ENCODE peak calls at places on chromosomes 6 and 20, in nine cellular contexts. One of them, this sample, is unnamed.
A peak's percentile ranks its signal among the peaks of the same experiment; 100 is the strongest.

GRCh38 chr6:47769951-47770350 is 11.9 kb upstream of the OPN5 start:
- DNase-seq in T-cell: no peak
- DNase-seq in EH: no peak
- DNase-seq in hippocampal formation: no peak
- DNase-seq in OCI-LY7: no peak
- DNase-seq in NCI-H1436: no peak
- DNase-seq in right atrium auricular region: no peak
- DNase-seq in M059J: no peak
- DNase-seq in T-helper 2 cell treated with Interferon-gamma antibody and Interleukin-4, amounts not matched to agents 5 μg/mL and 100 μg/mL, for 36 hours: no peak
- DNase-seq in this sample: no peak

GRCh38 chr6:33108307-33108706 is 32.5 kb downstream of the HLA-DPB1 start:
- DNase-seq in right atrium auricular region: no peak
- DNase-seq in T-cell: no peak
- DNase-seq in M059J: no peak
- DNase-seq in NCI-H1436: no peak
- DNase-seq in OCI-LY7: no peak
- DNase-seq in T-helper 2 cell treated with Interferon-gamma antibody and Interleukin-4, amounts not matched to agents 5 μg/mL and 100 μg/mL, for 36 hours: no peak
- DNase-seq in hippocampal formation: no peak
- DNase-seq in EH: no peak
- DNase-seq in this sample: no peak

GRCh38 chr6:134840086-134840485 is 109.8 kb downstream of the ALDH8A1 start:
- DNase-seq in OCI-LY7: no peak
- DNase-seq in hippocampal formation: no peak
- DNase-seq in right atrium auricular region: no peak
- DNase-seq in T-cell: no peak
- DNase-seq in NCI-H1436: no peak
- DNase-seq in M059J: no peak
- DNase-seq in T-helper 2 cell treated with Interferon-gamma antibody and Interleukin-4, amounts not matched to agents 5 μg/mL and 100 μg/mL, for 36 hours: no peak
- DNase-seq in EH: no peak
- DNase-seq in this sample: no peak

GRCh38 chr6:13681305-13682061 is 30.2 kb downstream of the RANBP9 start:
- DNase-seq in right atrium auricular region: no peak
- DNase-seq in M059J: no peak
- DNase-seq in OCI-LY7: peak; percentile 11
- DNase-seq in NCI-H1436: no peak
- DNase-seq in EH: no peak
- DNase-seq in T-helper 2 cell treated with Interferon-gamma antibody and Interleukin-4, amounts not matched to agents 5 μg/mL and 100 μg/mL, for 36 hours: no peak
- DNase-seq in hippocampal formation: no peak
- DNase-seq in T-cell: no peak
- DNase-seq in this sample: no peak

GRCh38 chr6:131231103-131231502 is 95.8 kb downstream of the AKAP7 start:
- DNase-seq in EH: no peak
- DNase-seq in NCI-H1436: no peak
- DNase-seq in OCI-LY7: no peak
- DNase-seq in M059J: no peak
- DNase-seq in hippocampal formation: no peak
- DNase-seq in T-cell: no peak
- DNase-seq in right atrium auricular region: no peak
- DNase-seq in T-helper 2 cell treated with Interferon-gamma antibody and Interleukin-4, amounts not matched to agents 5 μg/mL and 100 μg/mL, for 36 hours: no peak
- DNase-seq in this sample: no peak

GRCh38 chr6:157151029-157151428 is 172.3 kb downstream of the TMEM242 start:
- DNase-seq in OCI-LY7: no peak
- DNase-seq in hippocampal formation: no peak
- DNase-seq in T-cell: no peak
- DNase-seq in NCI-H1436: no peak
- DNase-seq in EH: no peak
- DNase-seq in T-helper 2 cell treated with Interferon-gamma antibody and Interleukin-4, amounts not matched to agents 5 μg/mL and 100 μg/mL, for 36 hours: no peak
- DNase-seq in right atrium auricular region: no peak
- DNase-seq in M059J: no peak
- DNase-seq in this sample: no peak

GRCh38 chr6:34511214-34511922 is 44.8 kb downstream of the SPDEF start:
- DNase-seq in M059J: no peak
- DNase-seq in OCI-LY7: no peak
- DNase-seq in EH: no peak
- DNase-seq in hippocampal formation: no peak
- DNase-seq in T-helper 2 cell treated with Interferon-gamma antibody and Interleukin-4, amounts not matched to agents 5 μg/mL and 100 μg/mL, for 36 hours: no peak
- DNase-seq in NCI-H1436: no peak
- DNase-seq in right atrium auricular region: no peak
- DNase-seq in T-cell: no peak
- DNase-seq in this sample: no peak

GRCh38 chr20:48467622-48468021 is 360.2 kb downstream of the PREX1 start:
- DNase-seq in NCI-H1436: no peak
- DNase-seq in T-helper 2 cell treated with Interferon-gamma antibody and Interleukin-4, amounts not matched to agents 5 μg/mL and 100 μg/mL, for 36 hours: no peak
- DNase-seq in EH: peak; percentile 11
- DNase-seq in M059J: peak; percentile 9
- DNase-seq in OCI-LY7: peak; percentile 49
- DNase-seq in right atrium auricular region: no peak
- DNase-seq in hippocampal formation: no peak
- DNase-seq in T-cell: no peak
- DNase-seq in this sample: no peak

GRCh38 chr6:72446427-72446826 is 175.4 kb upstream of the KCNQ5 start:
- DNase-seq in OCI-LY7: no peak
- DNase-seq in right atrium auricular region: no peak
- DNase-seq in EH: peak; percentile 26
- DNase-seq in M059J: peak; percentile 20
- DNase-seq in T-helper 2 cell treated with Interferon-gamma antibody and Interleukin-4, amounts not matched to agents 5 μg/mL and 100 μg/mL, for 36 hours: no peak
- DNase-seq in T-cell: no peak
- DNase-seq in hippocampal formation: no peak
- DNase-seq in NCI-H1436: no peak
- DNase-seq in this sample: no peak

GRCh38 chr6:125101656-125102055 is 51.9 kb upstream of the TPD52L1 start:
- DNase-seq in hippocampal formation: no peak
- DNase-seq in EH: peak; percentile 69
- DNase-seq in NCI-H1436: no peak
- DNase-seq in T-cell: no peak
- DNase-seq in OCI-LY7: no peak
- DNase-seq in right atrium auricular region: no peak
- DNase-seq in T-helper 2 cell treated with Interferon-gamma antibody and Interleukin-4, amounts not matched to agents 5 μg/mL and 100 μg/mL, for 36 hours: no peak
- DNase-seq in M059J: peak; percentile 50
- DNase-seq in this sample: no peak

GRCh38 chr6:26305097-26305841 is 59.7 kb upstream of the BTN3A2 start:
- DNase-seq in right atrium auricular region: peak; percentile 63
- DNase-seq in hippocampal formation: peak; percentile 62
- DNase-seq in NCI-H1436: peak; percentile 28
- DNase-seq in T-helper 2 cell treated with Interferon-gamma antibody and Interleukin-4, amounts not matched to agents 5 μg/mL and 100 μg/mL, for 36 hours: peak; percentile 44
- DNase-seq in OCI-LY7: peak; percentile 41
- DNase-seq in EH: peak; percentile 83
- DNase-seq in M059J: peak; percentile 91
- DNase-seq in T-cell: peak; percentile 42
- DNase-seq in this sample: peak; percentile 80

GRCh38 chr6:67880939-67881705 is 754.0 kb upstream of the ADGRB3 start:
- DNase-seq in right atrium auricular region: no peak
- DNase-seq in hippocampal formation: no peak
- DNase-seq in EH: no peak
- DNase-seq in M059J: peak; percentile 94
- DNase-seq in T-helper 2 cell treated with Interferon-gamma antibody and Interleukin-4, amounts not matched to agents 5 μg/mL and 100 μg/mL, for 36 hours: no peak
- DNase-seq in NCI-H1436: no peak
- DNase-seq in OCI-LY7: no peak
- DNase-seq in T-cell: no peak
- DNase-seq in this sample: no peak

GRCh38 chr20:57350086-57350710 is 857 bp upstream of the RAE1 start:
- DNase-seq in T-helper 2 cell treated with Interferon-gamma antibody and Interleukin-4, amounts not matched to agents 5 μg/mL and 100 μg/mL, for 36 hours: no peak
- DNase-seq in T-cell: no peak
- DNase-seq in NCI-H1436: no peak
- DNase-seq in OCI-LY7: no peak
- DNase-seq in M059J: no peak
- DNase-seq in hippocampal formation: no peak
- DNase-seq in right atrium auricular region: no peak
- DNase-seq in EH: peak; percentile 12
- DNase-seq in this sample: no peak

GRCh38 chr20:49478754-49479689 is 3.4 kb downstream of the KCNB1 start:
- DNase-seq in EH: no peak
- DNase-seq in OCI-LY7: no peak
- DNase-seq in M059J: no peak
- DNase-seq in hippocampal formation: no peak
- DNase-seq in T-cell: no peak
- DNase-seq in NCI-H1436: no peak
- DNase-seq in right atrium auricular region: no peak
- DNase-seq in T-helper 2 cell treated with Interferon-gamma antibody and Interleukin-4, amounts not matched to agents 5 μg/mL and 100 μg/mL, for 36 hours: no peak
- DNase-seq in this sample: no peak

GRCh38 chr20:24340933-24341332 is 128.5 kb upstream of the SYNDIG1 start:
- DNase-seq in OCI-LY7: no peak
- DNase-seq in T-cell: no peak
- DNase-seq in M059J: no peak
- DNase-seq in EH: no peak
- DNase-seq in right atrium auricular region: peak; percentile 21
- DNase-seq in T-helper 2 cell treated with Interferon-gamma antibody and Interleukin-4, amounts not matched to agents 5 μg/mL and 100 μg/mL, for 36 hours: no peak
- DNase-seq in hippocampal formation: no peak
- DNase-seq in NCI-H1436: no peak
- DNase-seq in this sample: no peak

GRCh38 chr6:153032255-153032882 is 29.9 kb upstream of the MTRF1L start:
- DNase-seq in M059J: peak; percentile 55
- DNase-seq in right atrium auricular region: no peak
- DNase-seq in T-helper 2 cell treated with Interferon-gamma antibody and Interleukin-4, amounts not matched to agents 5 μg/mL and 100 μg/mL, for 36 hours: no peak
- DNase-seq in EH: peak; percentile 53
- DNase-seq in OCI-LY7: peak; percentile 23
- DNase-seq in T-cell: no peak
- DNase-seq in hippocampal formation: peak; percentile 35
- DNase-seq in NCI-H1436: no peak
- DNase-seq in this sample: no peak

This sample was measured in stimulated activated CD4-positive, alpha-beta T cell treated with anti-CD3 and anti-CD28 coated beads, Interleukin-4, amount 100 ng/mL, for 4 hours.